ENCODE peak calls at places on chromosomes 13 and 19, in ten cellular contexts. One of them, this sample, is unnamed.

GRCh38 chr13:27147530-27148170 is 24.0 kb downstream of the USP12 start:
- DNase-seq in T-helper 2 cell: no peak
- DNase-seq in activated CD8-positive, alpha-beta T cell treated with anti-CD3 and anti-CD28 coated beads for 36 hours: no peak
- DNase-seq in foreskin fibroblast: no peak
- DNase-seq in ascending aorta: no peak
- DNase-seq in amniotic stem cell: no peak
- DNase-seq in activated CD4-positive, alpha-beta T cell treated with anti-CD3 and anti-CD28 coated beads, Interleukin-2, amount 50 U/mL, for 1 hour: no peak
- DNase-seq in heart right ventricle: no peak
- DNase-seq in right lobe of liver: no peak
- DNase-seq in stimulated activated CD4-positive, alpha-beta T cell treated with anti-CD3 and anti-CD28 coated beads, Interleukin-12 subunit alpha, Interleukin-12 subunit beta, amount 100 ng/mL, for 4 hours: no peak
- DNase-seq in this sample: no peak

GRCh38 chr19:46372901-46373572 is 26.1 kb downstream of the PPP5C start:
- DNase-seq in T-helper 2 cell: no peak
- DNase-seq in activated CD8-positive, alpha-beta T cell treated with anti-CD3 and anti-CD28 coated beads for 36 hours: no peak
- DNase-seq in foreskin fibroblast: peak
- DNase-seq in ascending aorta: no peak
- DNase-seq in amniotic stem cell: peak
- DNase-seq in activated CD4-positive, alpha-beta T cell treated with anti-CD3 and anti-CD28 coated beads, Interleukin-2, amount 50 U/mL, for 1 hour: no peak
- DNase-seq in heart right ventricle: no peak
- DNase-seq in right lobe of liver: peak
- DNase-seq in stimulated activated CD4-positive, alpha-beta T cell treated with anti-CD3 and anti-CD28 coated beads, Interleukin-12 subunit alpha, Interleukin-12 subunit beta, amount 100 ng/mL, for 4 hours: no peak
- DNase-seq in this sample: no peak

GRCh38 chr13:64154514-64154913 is 2738.9 kb upstream of the PCDH20 start:
- DNase-seq in T-helper 2 cell: no peak
- DNase-seq in activated CD8-positive, alpha-beta T cell treated with anti-CD3 and anti-CD28 coated beads for 36 hours: no peak
- DNase-seq in foreskin fibroblast: peak
- DNase-seq in ascending aorta: no peak
- DNase-seq in amniotic stem cell: no peak
- DNase-seq in activated CD4-positive, alpha-beta T cell treated with anti-CD3 and anti-CD28 coated beads, Interleukin-2, amount 50 U/mL, for 1 hour: no peak
- DNase-seq in heart right ventricle: no peak
- DNase-seq in right lobe of liver: no peak
- DNase-seq in stimulated activated CD4-positive, alpha-beta T cell treated with anti-CD3 and anti-CD28 coated beads, Interleukin-12 subunit alpha, Interleukin-12 subunit beta, amount 100 ng/mL, for 4 hours: no peak
- DNase-seq in this sample: no peak

GRCh38 chr19:21463449-21464105 is 41.8 kb upstream of the ZNF429 start:
- DNase-seq in T-helper 2 cell: no peak
- DNase-seq in activated CD8-positive, alpha-beta T cell treated with anti-CD3 and anti-CD28 coated beads for 36 hours: peak
- DNase-seq in foreskin fibroblast: no peak
- DNase-seq in ascending aorta: no peak
- DNase-seq in amniotic stem cell: no peak
- DNase-seq in activated CD4-positive, alpha-beta T cell treated with anti-CD3 and anti-CD28 coated beads, Interleukin-2, amount 50 U/mL, for 1 hour: peak
- DNase-seq in heart right ventricle: peak
- DNase-seq in right lobe of liver: no peak
- DNase-seq in stimulated activated CD4-positive, alpha-beta T cell treated with anti-CD3 and anti-CD28 coated beads, Interleukin-12 subunit alpha, Interleukin-12 subunit beta, amount 100 ng/mL, for 4 hours: no peak
- DNase-seq in this sample: no peak

GRCh38 chr13:113724780-113725315 is 34.2 kb upstream of the TMEM255B start:
- DNase-seq in T-helper 2 cell: peak
- DNase-seq in activated CD8-positive, alpha-beta T cell treated with anti-CD3 and anti-CD28 coated beads for 36 hours: peak
- DNase-seq in foreskin fibroblast: peak
- DNase-seq in ascending aorta: peak
- DNase-seq in amniotic stem cell: no peak
- DNase-seq in activated CD4-positive, alpha-beta T cell treated with anti-CD3 and anti-CD28 coated beads, Interleukin-2, amount 50 U/mL, for 1 hour: peak
- DNase-seq in heart right ventricle: peak
- DNase-seq in right lobe of liver: peak
- DNase-seq in stimulated activated CD4-positive, alpha-beta T cell treated with anti-CD3 and anti-CD28 coated beads, Interleukin-12 subunit alpha, Interleukin-12 subunit beta, amount 100 ng/mL, for 4 hours: peak
- DNase-seq in this sample: peak

GRCh38 chr19:5157186-5157585 is 183.4 kb downstream of the PTPRS start:
- DNase-seq in T-helper 2 cell: no peak
- DNase-seq in activated CD8-positive, alpha-beta T cell treated with anti-CD3 and anti-CD28 coated beads for 36 hours: no peak
- DNase-seq in foreskin fibroblast: no peak
- DNase-seq in ascending aorta: no peak
- DNase-seq in amniotic stem cell: no peak
- DNase-seq in activated CD4-positive, alpha-beta T cell treated with anti-CD3 and anti-CD28 coated beads, Interleukin-2, amount 50 U/mL, for 1 hour: no peak
- DNase-seq in heart right ventricle: no peak
- DNase-seq in right lobe of liver: no peak
- DNase-seq in stimulated activated CD4-positive, alpha-beta T cell treated with anti-CD3 and anti-CD28 coated beads, Interleukin-12 subunit alpha, Interleukin-12 subunit beta, amount 100 ng/mL, for 4 hours: no peak
- DNase-seq in this sample: no peak

GRCh38 chr13:99307648-99308339 is 595 bp upstream of the GPR183 start:
- DNase-seq in T-helper 2 cell: no peak
- DNase-seq in activated CD8-positive, alpha-beta T cell treated with anti-CD3 and anti-CD28 coated beads for 36 hours: peak
- DNase-seq in foreskin fibroblast: peak
- DNase-seq in ascending aorta: no peak
- DNase-seq in amniotic stem cell: no peak
- DNase-seq in activated CD4-positive, alpha-beta T cell treated with anti-CD3 and anti-CD28 coated beads, Interleukin-2, amount 50 U/mL, for 1 hour: peak
- DNase-seq in heart right ventricle: no peak
- DNase-seq in right lobe of liver: no peak
- DNase-seq in stimulated activated CD4-positive, alpha-beta T cell treated with anti-CD3 and anti-CD28 coated beads, Interleukin-12 subunit alpha, Interleukin-12 subunit beta, amount 100 ng/mL, for 4 hours: peak
- DNase-seq in this sample: no peak

GRCh38 chr19:571127-571974 is 1.0 kb upstream of the BSG start:
- DNase-seq in T-helper 2 cell: peak
- DNase-seq in activated CD8-positive, alpha-beta T cell treated with anti-CD3 and anti-CD28 coated beads for 36 hours: peak
- DNase-seq in foreskin fibroblast: no peak
- DNase-seq in ascending aorta: no peak
- DNase-seq in amniotic stem cell: peak
- DNase-seq in activated CD4-positive, alpha-beta T cell treated with anti-CD3 and anti-CD28 coated beads, Interleukin-2, amount 50 U/mL, for 1 hour: peak
- DNase-seq in heart right ventricle: no peak
- DNase-seq in right lobe of liver: peak
- DNase-seq in stimulated activated CD4-positive, alpha-beta T cell treated with anti-CD3 and anti-CD28 coated beads, Interleukin-12 subunit alpha, Interleukin-12 subunit beta, amount 100 ng/mL, for 4 hours: peak
- DNase-seq in this sample: peak

GRCh38 chr19:21321996-21322395 is 7.2 kb downstream of the ZNF708 start:
- DNase-seq in T-helper 2 cell: no peak
- DNase-seq in activated CD8-positive, alpha-beta T cell treated with anti-CD3 and anti-CD28 coated beads for 36 hours: no peak
- DNase-seq in foreskin fibroblast: no peak
- DNase-seq in ascending aorta: no peak
- DNase-seq in amniotic stem cell: no peak
- DNase-seq in activated CD4-positive, alpha-beta T cell treated with anti-CD3 and anti-CD28 coated beads, Interleukin-2, amount 50 U/mL, for 1 hour: no peak
- DNase-seq in heart right ventricle: no peak
- DNase-seq in right lobe of liver: no peak
- DNase-seq in stimulated activated CD4-positive, alpha-beta T cell treated with anti-CD3 and anti-CD28 coated beads, Interleukin-12 subunit alpha, Interleukin-12 subunit beta, amount 100 ng/mL, for 4 hours: no peak
- DNase-seq in this sample: no peak

GRCh38 chr19:610801-611505 is 21.3 kb downstream of the HCN2 start:
- DNase-seq in T-helper 2 cell: peak
- DNase-seq in activated CD8-positive, alpha-beta T cell treated with anti-CD3 and anti-CD28 coated beads for 36 hours: peak
- DNase-seq in foreskin fibroblast: peak
- DNase-seq in ascending aorta: no peak
- DNase-seq in amniotic stem cell: no peak
- DNase-seq in activated CD4-positive, alpha-beta T cell treated with anti-CD3 and anti-CD28 coated beads, Interleukin-2, amount 50 U/mL, for 1 hour: peak
- DNase-seq in heart right ventricle: peak
- DNase-seq in right lobe of liver: no peak
- DNase-seq in stimulated activated CD4-positive, alpha-beta T cell treated with anti-CD3 and anti-CD28 coated beads, Interleukin-12 subunit alpha, Interleukin-12 subunit beta, amount 100 ng/mL, for 4 hours: peak
- DNase-seq in this sample: no peak

GRCh38 chr19:20482721-20483120 is 82.9 kb downstream of the ZNF737 start:
- DNase-seq in T-helper 2 cell: no peak
- DNase-seq in activated CD8-positive, alpha-beta T cell treated with anti-CD3 and anti-CD28 coated beads for 36 hours: peak
- DNase-seq in foreskin fibroblast: no peak
- DNase-seq in ascending aorta: no peak
- DNase-seq in amniotic stem cell: no peak
- DNase-seq in activated CD4-positive, alpha-beta T cell treated with anti-CD3 and anti-CD28 coated beads, Interleukin-2, amount 50 U/mL, for 1 hour: peak
- DNase-seq in heart right ventricle: no peak
- DNase-seq in right lobe of liver: no peak
- DNase-seq in stimulated activated CD4-positive, alpha-beta T cell treated with anti-CD3 and anti-CD28 coated beads, Interleukin-12 subunit alpha, Interleukin-12 subunit beta, amount 100 ng/mL, for 4 hours: no peak
- DNase-seq in this sample: no peak

GRCh38 chr13:114275309-114275708 is 6.1 kb upstream of the UPF3A start:
- DNase-seq in T-helper 2 cell: no peak
- DNase-seq in activated CD8-positive, alpha-beta T cell treated with anti-CD3 and anti-CD28 coated beads for 36 hours: no peak
- DNase-seq in foreskin fibroblast: no peak
- DNase-seq in ascending aorta: no peak
- DNase-seq in amniotic stem cell: no peak
- DNase-seq in activated CD4-positive, alpha-beta T cell treated with anti-CD3 and anti-CD28 coated beads, Interleukin-2, amount 50 U/mL, for 1 hour: no peak
- DNase-seq in heart right ventricle: no peak
- DNase-seq in right lobe of liver: no peak
- DNase-seq in stimulated activated CD4-positive, alpha-beta T cell treated with anti-CD3 and anti-CD28 coated beads, Interleukin-12 subunit alpha, Interleukin-12 subunit beta, amount 100 ng/mL, for 4 hours: no peak
- DNase-seq in this sample: no peak

GRCh38 chr19:7505682-7506384 is 10.1 kb upstream of the ZNF358 start:
- DNase-seq in T-helper 2 cell: no peak
- DNase-seq in activated CD8-positive, alpha-beta T cell treated with anti-CD3 and anti-CD28 coated beads for 36 hours: peak
- DNase-seq in foreskin fibroblast: no peak
- DNase-seq in ascending aorta: no peak
- DNase-seq in amniotic stem cell: no peak
- DNase-seq in activated CD4-positive, alpha-beta T cell treated with anti-CD3 and anti-CD28 coated beads, Interleukin-2, amount 50 U/mL, for 1 hour: no peak
- DNase-seq in heart right ventricle: no peak
- DNase-seq in right lobe of liver: peak
- DNase-seq in stimulated activated CD4-positive, alpha-beta T cell treated with anti-CD3 and anti-CD28 coated beads, Interleukin-12 subunit alpha, Interleukin-12 subunit beta, amount 100 ng/mL, for 4 hours: no peak
- DNase-seq in this sample: no peak

GRCh38 chr13:108494991-108495661 is 134.3 kb upstream of the MYO16 start:
- DNase-seq in T-helper 2 cell: no peak
- DNase-seq in activated CD8-positive, alpha-beta T cell treated with anti-CD3 and anti-CD28 coated beads for 36 hours: no peak
- DNase-seq in foreskin fibroblast: no peak
- DNase-seq in ascending aorta: no peak
- DNase-seq in amniotic stem cell: no peak
- DNase-seq in activated CD4-positive, alpha-beta T cell treated with anti-CD3 and anti-CD28 coated beads, Interleukin-2, amount 50 U/mL, for 1 hour: no peak
- DNase-seq in heart right ventricle: no peak
- DNase-seq in right lobe of liver: no peak
- DNase-seq in stimulated activated CD4-positive, alpha-beta T cell treated with anti-CD3 and anti-CD28 coated beads, Interleukin-12 subunit alpha, Interleukin-12 subunit beta, amount 100 ng/mL, for 4 hours: no peak
- DNase-seq in this sample: no peak

GRCh38 chr13:48431431-48431830 is 18.5 kb upstream of the LPAR6 start:
- DNase-seq in T-helper 2 cell: no peak
- DNase-seq in activated CD8-positive, alpha-beta T cell treated with anti-CD3 and anti-CD28 coated beads for 36 hours: no peak
- DNase-seq in foreskin fibroblast: no peak
- DNase-seq in ascending aorta: no peak
- DNase-seq in amniotic stem cell: no peak
- DNase-seq in activated CD4-positive, alpha-beta T cell treated with anti-CD3 and anti-CD28 coated beads, Interleukin-2, amount 50 U/mL, for 1 hour: no peak
- DNase-seq in heart right ventricle: no peak
- DNase-seq in right lobe of liver: no peak
- DNase-seq in stimulated activated CD4-positive, alpha-beta T cell treated with anti-CD3 and anti-CD28 coated beads, Interleukin-12 subunit alpha, Interleukin-12 subunit beta, amount 100 ng/mL, for 4 hours: no peak
- DNase-seq in this sample: no peak

This sample was measured in HuH-7.5.